ENCODE peak calls at places on chromosomes 4 and X, in five cellular contexts. T is transverse colon, G is kidney epithelial cell, J is iris pigment epithelial cell, K is heart right ventricle. S is an unnamed sample.
A peak's percentile ranks its signal among the peaks of the same experiment; 100 is the strongest.

GRCh38 chr4:183812567-183812966 is 92.5 kb upstream of the STOX2 start:
- DNase-seq in T (no peak), G (no peak), J (no peak), K (no peak), S (no peak)

GRCh38 chrX:267771-268261 is 13.4 kb upstream of the PLCXD1 start:
- DNase-seq in T (peak; percentile 44), G (no peak), J (no peak), K (no peak), S (no peak)

GRCh38 chrX:151688695-151689094 is 6.6 kb upstream of the PRRG3 start:
- DNase-seq in T (no peak), G (no peak), J (no peak), K (no peak), S (no peak)

GRCh38 chr4:152000518-152000917 is 239.7 kb upstream of the GATB start:
- DNase-seq in T (no peak), G (no peak), J (no peak), K (no peak), S (no peak)

GRCh38 chr4:42397635-42398447 is 553 bp downstream of the SHISA3 start:
- DNase-seq in T (no peak), G (no peak), J (peak; percentile 31), K (no peak), S (peak; percentile 36)

GRCh38 chrX:152926279-152926678 is 28.4 kb downstream of the ZNF185 start:
- DNase-seq in T (peak; percentile 22), G (peak; percentile 37), J (peak; percentile 54), K (no peak), S (peak; percentile 43)

GRCh38 chrX:39592776-39593175 is 505.0 kb downstream of the BCOR start:
- DNase-seq in T (no peak), G (no peak), J (peak; percentile 8), K (peak; percentile 14), S (no peak)

GRCh38 chr4:1329408-1330371 is 17.3 kb upstream of the UVSSA start:
- DNase-seq in T (no peak), G (no peak), J (no peak), K (no peak), S (no peak)

GRCh38 chr4:37528161-37528560 is 158.0 kb downstream of the RELL1 start:
- DNase-seq in T (no peak), G (no peak), J (no peak), K (no peak), S (no peak)

GRCh38 chr4:8739357-8739756 is 132.3 kb downstream of the HMX1 start:
- DNase-seq in T (no peak), G (no peak), J (no peak), K (no peak), S (no peak)

GRCh38 chr4:183635333-183635732 is 23.7 kb downstream of the RWDD4 start:
- DNase-seq in T (no peak), G (no peak), J (no peak), K (no peak), S (no peak)

S was measured in D721Med.